ENCODE peak calls at places on chromosomes 4 and X, in seven cellular contexts. B is AG10803; H is mucosa of descending colon; L is CD8-positive, alpha-beta T cell; O is vagina; M is astrocyte of the spinal cord; T is cardiac fibroblast. W is an unnamed sample.

GRCh38 chr4:32790803-32791202 is 2070.6 kb downstream of the PCDH7 start:
- DNase-seq in B (no peak), O (no peak), T (no peak), H (no peak), M (no peak), L (no peak), W (no peak)

GRCh38 chr4:31458813-31459212 is 738.6 kb downstream of the PCDH7 start:
- DNase-seq in L (no peak), T (peak; percentile 64), M (peak; percentile 66), B (peak; percentile 1), O (no peak), H (no peak), W (peak; percentile 86)

GRCh38 chr4:138576684-138577083 is 334.5 kb upstream of the SLC7A11 start:
- DNase-seq in T (peak; percentile 75), O (no peak), B (peak; percentile 32), H (peak; percentile 3), M (peak; percentile 51), L (no peak), W (peak; percentile 48)

GRCh38 chrX:139881130-139881529 is 51.7 kb downstream of the ATP11C start:
- DNase-seq in M (peak; percentile 34), B (peak; percentile 57), O (no peak), T (peak; percentile 70), L (no peak), H (no peak), W (peak; percentile 44)

GRCh38 chrX:2478546-2479419 is 22.0 kb downstream of the DHRSX start:
- DNase-seq in L (no peak), M (no peak), H (no peak), B (no peak), T (no peak), O (no peak), W (no peak)

GRCh38 chr4:56149601-56150000 is 200.9 kb downstream of the CEP135 start:
- DNase-seq in O (no peak), H (no peak), M (peak; percentile 37), T (peak; percentile 68), B (peak; percentile 49), L (no peak), W (peak; percentile 65)

GRCh38 chr4:153448003-153448731 is 18.0 kb upstream of the TMEM131L start:
- DNase-seq in T (peak; percentile 49), O (no peak), L (no peak), B (peak; percentile 21), H (no peak), M (peak; percentile 36), W (peak; percentile 28)

GRCh38 chr4:15964159-15964558 is 1.2 kb upstream of the FGFBP2 start:
- DNase-seq in M (no peak), O (no peak), H (no peak), B (no peak), L (no peak), T (no peak), W (no peak)

GRCh38 chr4:93029774-93030173 is 726.0 kb downstream of the GRID2 start:
- DNase-seq in T (no peak), M (no peak), L (no peak), O (no peak), B (no peak), H (no peak), W (no peak)

GRCh38 chrX:44874481-44875184 is 1.6 kb downstream of the KDM6A start:
- DNase-seq in T (peak; percentile 36), O (no peak), M (peak; percentile 57), B (peak; percentile 31), H (peak; percentile 45), L (peak; percentile 9), W (peak; percentile 63)

GRCh38 chr4:108053281-108053701 is 63.6 kb downstream of the HADH start:
- DNase-seq in T (no peak), B (no peak), M (no peak), L (no peak), O (no peak), H (no peak), W (no peak)

GRCh38 chr4:76897522-76898384 is at the start of gene SOWAHB:
- DNase-seq in T (no peak), B (no peak), O (no peak), H (peak; percentile 91), L (no peak), M (no peak), W (no peak)

GRCh38 chr4:66562276-66562806 is 892.1 kb upstream of the EPHA5 start:
- DNase-seq in H (no peak), O (no peak), L (no peak), B (peak; percentile 13), M (peak; percentile 63), T (peak; percentile 38), W (no peak)

GRCh38 chr4:172202480-172203076 is 389.4 kb downstream of the GALNTL6 start:
- DNase-seq in O (no peak), T (peak; percentile 36), H (no peak), M (peak; percentile 44), L (no peak), B (peak; percentile 50), W (peak; percentile 49)
- TF ChIP-seq CTCF in O (no peak), T (peak; percentile 48), H (no peak), M (peak; percentile 69), L (no peak), B (peak; percentile 90), W (peak; percentile 58)

DNA sequence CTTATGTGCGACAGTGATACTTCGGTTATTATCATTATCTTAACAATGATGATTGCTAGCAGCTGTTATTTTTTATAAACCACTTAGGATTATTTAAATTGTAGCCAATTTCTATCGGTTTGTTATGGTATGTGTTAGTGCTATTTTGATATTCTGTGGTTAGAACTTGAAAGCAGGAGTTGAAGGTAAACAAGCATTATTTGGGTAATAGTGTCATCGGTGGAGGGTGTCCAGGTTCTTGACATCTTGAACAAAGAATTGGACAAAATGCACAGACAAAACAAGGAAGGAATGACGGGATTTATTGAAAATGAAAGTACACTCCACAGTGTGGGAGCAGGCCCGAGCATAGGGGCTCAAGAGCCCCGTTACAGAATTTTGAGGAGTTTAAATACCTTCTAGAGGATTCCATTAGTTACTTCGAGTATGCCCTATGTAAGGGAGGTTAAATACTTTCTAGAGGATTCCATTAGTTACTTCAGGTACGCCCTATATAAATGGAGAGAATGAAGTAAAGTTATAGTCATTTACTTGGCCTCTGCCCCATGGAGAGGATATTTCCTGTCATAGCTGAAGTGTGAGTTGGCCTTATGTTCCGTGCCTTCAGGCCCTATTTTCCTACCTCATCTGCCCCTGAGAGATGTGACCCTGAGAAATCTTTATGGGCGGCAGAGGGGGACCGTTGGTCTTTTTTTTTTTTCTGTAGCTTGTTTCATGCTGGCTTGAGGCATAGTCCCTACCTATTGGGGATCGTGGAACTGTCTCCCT is 13.1 kb downstream of the MOB1B start:
- DNase-seq in O (no peak), H (no peak), L (no peak), B (peak; percentile 17), M (peak; percentile 51), T (peak; percentile 66), W (peak; percentile 31)
- H3K4me3 ChIP-seq in O (no peak overlapping the region), H (no peak overlapping the region), L (no peak overlapping the region), B (no peak overlapping the region), M (no peak overlapping the region), T (no peak overlapping the region), W (no peak overlapping the region)

DNA sequence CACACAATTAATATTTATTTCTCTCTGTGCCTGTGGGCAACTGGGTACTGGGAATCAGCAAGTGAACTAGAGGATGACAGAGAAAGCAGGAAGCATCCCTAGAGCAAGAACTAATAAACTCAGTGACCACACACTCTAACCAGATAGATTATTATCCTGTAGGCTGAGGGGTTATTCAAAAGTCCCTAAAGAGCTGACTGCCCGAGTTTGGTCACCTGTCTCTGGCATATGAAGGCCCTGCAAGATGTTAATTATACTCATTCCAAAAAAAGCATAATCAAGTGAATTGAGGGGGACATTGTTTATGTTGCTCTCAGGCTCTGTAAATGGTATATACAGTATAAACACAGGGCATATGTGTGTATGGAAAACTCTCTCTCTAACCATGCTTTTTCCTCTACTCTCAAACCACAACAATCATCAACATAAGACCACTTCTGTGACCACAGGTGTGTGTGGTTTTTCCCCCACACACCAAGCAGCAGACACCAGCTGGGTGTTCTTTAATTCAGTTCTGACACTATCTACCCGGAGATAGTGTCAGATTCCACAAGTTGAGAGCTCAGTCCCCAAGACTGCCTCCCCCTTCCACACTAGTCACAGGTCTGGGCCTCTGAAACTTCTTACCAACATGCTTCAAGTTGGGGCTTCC is 6.2 kb upstream of the HPSE start:
- DNase-seq in O (no peak), H (no peak), L (no peak), M (no peak), B (no peak), T (no peak), W (no peak)
- TF ChIP-seq CTCF in O (no peak), H (no peak), L (no peak), M (no peak), B (no peak), T (no peak), W (no peak)

GRCh38 chrX:40868868-40869267 is 133.5 kb upstream of the MED14 start:
- DNase-seq in B (no peak), L (no peak), T (no peak), H (no peak), M (no peak), O (no peak), W (no peak)
- H3K4me3 ChIP-seq in B (no peak overlapping the region), L (no peak overlapping the region), T (no peak overlapping the region), H (no peak overlapping the region), M (no peak overlapping the region), O (no peak overlapping the region), W (no peak overlapping the region)

GRCh38 chr4:48944659-48945290 is 38.2 kb upstream of the OCIAD2 start:
- DNase-seq in M (no peak), H (peak; percentile 66), O (no peak), L (peak; percentile 14), B (no peak), T (no peak), W (no peak)
- TF ChIP-seq CTCF in M (peak; percentile 37), H (no peak), O (no peak), L (peak; percentile 22), B (peak; percentile 31), T (peak; percentile 51), W (peak; percentile 47)

GRCh38 chrX:55160685-55161552 is 59.2 kb upstream of the PAGE5 start:
- DNase-seq in T (peak; percentile 86), B (peak; percentile 85), L (peak; percentile 89), H (peak; percentile 95), M (peak; percentile 90), O (peak; percentile 91), W (peak; percentile 79)
- H3K4me3 ChIP-seq in T (peak overlapping the region; percentile 63), B (peak overlapping the region; percentile 76), L (peak overlapping the region; percentile 89), H (peak overlapping the region; percentile 17), M (peak overlapping the region; percentile 69), O (peak overlapping the region; percentile 56), W (peak overlapping the region; percentile 74)

GRCh38 chrX:136336623-136337022 is 35.9 kb downstream of the ADGRG4 start:
- DNase-seq in B (no peak), O (no peak), T (peak; percentile 10), L (no peak), M (no peak), H (no peak), W (peak; percentile 2)
- TF ChIP-seq CTCF in B (peak; percentile 31), O (no peak), T (peak; percentile 20), L (no peak), M (peak; percentile 28), H (no peak), W (peak; percentile 42)

GRCh38 chrX:104335765-104336164 is 81.0 kb upstream of the ESX1 start:
- DNase-seq in M (peak; percentile 85), T (peak; percentile 86), H (no peak), L (no peak), O (no peak), B (peak; percentile 92), W (peak; percentile 86)
- H3K4me3 ChIP-seq in M (no peak overlapping the region), T (no peak overlapping the region), H (no peak overlapping the region), L (no peak overlapping the region), O (no peak overlapping the region), B (no peak overlapping the region), W (no peak overlapping the region)